ENCODE peak calls at places on chromosomes 11 and 22, in nine cellular contexts. G is HCT116; S is body of pancreas; O is effector memory CD4-positive, alpha-beta T cell; A is CD4-positive, alpha-beta memory T cell; P is spleen; R is left ventricle myocardium inferior; T is psoas muscle; F is small intestine. J is an unnamed sample.

GRCh38 chr11:106447631-106448191 is 370.2 kb downstream of the AASDHPPT start:
- DNase-seq in G (no peak), S (no peak), O (no peak), A (no peak), P (no peak), R (no peak), T (no peak), F (no peak), J (no peak)

GRCh38 chr11:133157180-133157579 is 375.1 kb downstream of the OPCML start:
- DNase-seq in G (no peak), S (no peak), O (no peak), A (no peak), P (no peak), R (no peak), T (no peak), F (no peak), J (no peak)

GRCh38 chr11:33695051-33695566 is 5.5 kb downstream of the C11orf91 start:
- DNase-seq in G (no peak), S (peak; percentile 85), O (no peak), A (no peak), P (no peak), R (peak; percentile 32), T (no peak), F (no peak), J (peak; percentile 87)

GRCh38 chr11:119599864-119600593 is 129.0 kb downstream of the NECTIN1 start:
- DNase-seq in G (no peak), S (no peak), O (no peak), A (no peak), P (no peak), R (no peak), T (no peak), F (no peak), J (no peak)

GRCh38 chr11:82929121-82929520 is 27.6 kb downstream of the DDIAS start:
- DNase-seq in G (no peak), S (no peak), O (no peak), A (no peak), P (no peak), R (no peak), T (no peak), F (no peak), J (no peak)

GRCh38 chr22:33722817-33723216 is 197.5 kb downstream of the LARGE1 start:
- DNase-seq in G (no peak), S (no peak), O (no peak), A (no peak), P (no peak), R (no peak), T (no peak), F (no peak), J (no peak)

GRCh38 chr11:60959445-60959844 is 7.5 kb upstream of the SLC15A3 start:
- DNase-seq in G (no peak), S (no peak), O (no peak), A (no peak), P (no peak), R (no peak), T (no peak), F (no peak), J (no peak)

GRCh38 chr11:56783448-56784041 is 35.0 kb upstream of the OR9G4 start:
- DNase-seq in G (peak; percentile 52), S (no peak), O (no peak), A (peak; percentile 2), P (no peak), R (no peak), T (no peak), F (peak; percentile 59), J (no peak)

GRCh38 chr22:25232301-25232700 is 12.9 kb downstream of the CRYBB2 start:
- DNase-seq in G (no peak), S (no peak), O (no peak), A (no peak), P (no peak), R (no peak), T (no peak), F (no peak), J (no peak)

GRCh38 chr11:132248585-132248984 is 878.2 kb downstream of the NTM start:
- DNase-seq in G (no peak), S (no peak), O (no peak), A (no peak), P (no peak), R (no peak), T (no peak), F (no peak), J (no peak)

GRCh38 chr11:9664276-9665171 is 647 bp downstream of the SWAP70 start:
- DNase-seq in G (no peak), S (peak; percentile 54), O (no peak), A (peak; percentile 11), P (peak; percentile 95), R (peak; percentile 32), T (peak; percentile 58), F (peak; percentile 36), J (peak; percentile 57)

GRCh38 chr11:13286247-13286821 is 8.7 kb downstream of the BMAL1 start:
- DNase-seq in G (no peak), S (no peak), O (no peak), A (no peak), P (no peak), R (no peak), T (no peak), F (peak; percentile 31), J (no peak)

GRCh38 chr11:77467233-77467632 is 6.7 kb downstream of the PAK1 start:
- DNase-seq in G (no peak), S (no peak), O (no peak), A (no peak), P (no peak), R (no peak), T (no peak), F (no peak), J (no peak)

GRCh38 chr11:61855939-61856730 is 28.0 kb downstream of the FADS2 start:
- DNase-seq in G (no peak), S (no peak), O (no peak), A (no peak), P (peak; percentile 45), R (no peak), T (no peak), F (no peak), J (no peak)

GRCh38 chr22:37162221-37163095 is 12.7 kb upstream of the IL2RB start:
- DNase-seq in G (no peak), S (no peak), O (peak; percentile 52), A (peak; percentile 71), P (peak; percentile 82), R (no peak), T (no peak), F (peak; percentile 60), J (no peak)

GRCh38 chr11:134725939-134726639 is 314.0 kb upstream of the B3GAT1 start:
- DNase-seq in G (peak; percentile 35), S (peak; percentile 68), O (no peak), A (no peak), P (peak; percentile 62), R (no peak), T (no peak), F (peak; percentile 74), J (no peak)

GRCh38 chr11:115587718-115588342 is 83.6 kb upstream of the CADM1 start:
- DNase-seq in G (no peak), S (no peak), O (no peak), A (no peak), P (no peak), R (no peak), T (no peak), F (no peak), J (no peak)
- H3K27ac ChIP-seq in G (no peak overlapping the region), S (no peak overlapping the region), O (no peak overlapping the region), A (no peak overlapping the region), P (no peak overlapping the region), R (no peak overlapping the region), T (no peak overlapping the region), F (no peak overlapping the region), J (no peak overlapping the region)

DNA sequence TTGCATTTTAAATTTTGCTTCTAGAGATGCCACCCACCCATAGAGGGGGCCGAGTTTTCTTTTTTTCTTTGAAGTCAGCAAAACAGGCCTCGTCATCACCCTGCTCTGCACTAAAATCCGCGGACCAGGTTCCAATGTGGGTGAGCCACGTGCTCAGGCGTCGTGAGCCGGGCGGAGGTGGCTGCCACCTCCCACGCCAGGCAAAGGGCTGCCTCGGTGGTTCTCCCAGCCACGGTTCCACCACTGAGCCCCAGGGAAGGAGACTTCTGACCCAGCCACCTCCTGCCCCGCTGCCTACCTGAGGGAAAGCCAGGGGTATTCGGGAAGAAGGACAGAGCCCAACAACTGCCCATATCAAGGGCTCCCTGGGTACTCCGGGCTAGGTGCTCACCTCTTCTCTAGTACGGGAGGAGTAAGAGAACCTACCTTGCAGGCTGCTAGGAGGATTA is 45.3 kb downstream of the MN1 start:
- DNase-seq in G (no peak), S (no peak), O (no peak), A (no peak), P (no peak), R (no peak), T (no peak), F (no peak), J (no peak)
- H3K36me3 ChIP-seq in G (no peaks in the 10 kb centered on the region), S (no peaks in the 10 kb centered on the region), O (no peaks in the 10 kb centered on the region), A (no peaks in the 10 kb centered on the region), P (no peaks in the 10 kb centered on the region), R (no peaks in the 10 kb centered on the region), T (peaks cover under 1% of the 10 kb centered on the region), F (no peaks in the 10 kb centered on the region), J (no peaks in the 10 kb centered on the region)

GRCh38 chr11:69051381-69052342 is 2.9 kb downstream of the TPCN2 start:
- DNase-seq in G (no peak), S (no peak), O (no peak), A (no peak), P (no peak), R (no peak), T (no peak), F (no peak), J (no peak)
- H3K4me3 ChIP-seq in G (no peak overlapping the region), S (no peak overlapping the region), O (no peak overlapping the region), A (no peak overlapping the region), P (no peak overlapping the region), R (peak overlapping the region; percentile 32), T (no peak overlapping the region), F (no peak overlapping the region), J (no peak overlapping the region)

GRCh38 chr11:63573881-63574855 is 11.0 kb upstream of the PLAAT2 start:
- DNase-seq in G (no peak), S (peak; percentile 22), O (no peak), A (peak; percentile 27), P (no peak), R (peak; percentile 26), T (peak; percentile 22), F (peak; percentile 98), J (peak; percentile 59)

GRCh38 chr11:63569570-63569969 is 6.4 kb upstream of the PLAAT2 start:
- DNase-seq in G (no peak), S (no peak), O (no peak), A (no peak), P (no peak), R (no peak), T (no peak), F (no peak), J (no peak)

GRCh38 chr11:63567044-63567840 is 4.1 kb upstream of the PLAAT2 start:
- DNase-seq in G (peak; percentile 68), S (peak; percentile 44), O (peak; percentile 73), A (peak; percentile 89), P (no peak), R (no peak), T (no peak), F (peak; percentile 97), J (no peak)

GRCh38 chr11:63574856-63575602 is 11.8 kb upstream of the PLAAT2 start:
- DNase-seq in G (no peak), S (no peak), O (no peak), A (no peak), P (no peak), R (peak; percentile 33), T (peak; percentile 56), F (peak; percentile 72), J (peak; percentile 89)

GRCh38 chr11:63572026-63572688 is 9.0 kb upstream of the PLAAT2 start:
- DNase-seq in G (no peak), S (no peak), O (no peak), A (no peak), P (no peak), R (no peak), T (no peak), F (no peak), J (no peak)
- H3K27ac ChIP-seq in G (no peak overlapping the region), S (no peak overlapping the region), O (no peak overlapping the region), A (no peak overlapping the region), P (no peak overlapping the region), R (no peak overlapping the region), T (no peak overlapping the region), F (no peak overlapping the region), J (no peak overlapping the region)

J was measured in right lobe of liver.